ENCODE peak calls at places on chromosomes 6 and 20, in ten cellular contexts. K is HS-27A; G is HL-60; R is NCI-H2029 treated with DMSO at 0.1 percent for 48 hours; B is CD8-positive, alpha-beta memory T cell; W is NCI-H345; C is LHCN-M2; V is H4; H is cardiac fibroblast; Q is GM03348. S is an unnamed sample.

GRCh38 chr20:25213566-25214415 is 18.3 kb downstream of the ENTPD6 start:
- DNase-seq in K (no peak), G (no peak), R (no peak), B (no peak), W (no peak), C (no peak), V (no peak), H (no peak), Q (no peak), S (no peak)

GRCh38 chr6:119467478-119468081 is 118.0 kb upstream of the MAN1A1 start:
- DNase-seq in K (no peak), G (no peak), R (no peak), B (no peak), W (no peak), C (peak), V (peak), H (peak), Q (peak), S (no peak)

GRCh38 chr6:11854418-11855165 is 76.0 kb upstream of the ADTRP start:
- DNase-seq in K (peak), G (no peak), R (no peak), B (no peak), W (no peak), C (peak), V (peak), H (peak), Q (peak), S (no peak)

GRCh38 chr6:139372326-139373153 is 1.9 kb downstream of the CITED2 start:
- DNase-seq in K (no peak), G (no peak), R (no peak), B (no peak), W (no peak), C (no peak), V (no peak), H (peak), Q (no peak), S (no peak)

GRCh38 chr6:129936329-129937165 is 75.4 kb upstream of the TMEM244 start:
- DNase-seq in K (peak), G (peak), R (no peak), B (peak), W (peak), C (peak), V (peak), H (peak), Q (peak), S (no peak)

GRCh38 chr6:159762681-159763293 is 942 bp downstream of the ACAT2 start:
- DNase-seq in K (no peak), G (peak), R (no peak), B (peak), W (peak), C (no peak), V (peak), H (no peak), Q (no peak), S (no peak)

GRCh38 chr6:114049367-114049966 is 78.5 kb upstream of the HDAC2 start:
- DNase-seq in K (no peak), G (no peak), R (peak), B (no peak), W (no peak), C (peak), V (no peak), H (no peak), Q (no peak), S (no peak)

GRCh38 chr20:20367681-20368413 is at the start of gene INSM1:
- DNase-seq in K (no peak), G (no peak), R (peak), B (no peak), W (peak), C (no peak), V (no peak), H (no peak), Q (no peak), S (no peak)

S was measured in Peyer's patch.